ENCODE peak calls at places on chromosomes 7 and 10, in four cellular contexts. One of them, this sample, is unnamed.

GRCh38 chr7:29609162-29610030 is 45.8 kb downstream of the PRR15 start:
- DNase-seq in SK-N-SH: no peak
- DNase-seq in HepG2: peak
- DNase-seq in GM12878: no peak
- DNase-seq in this sample: peak

GRCh38 chr7:22127835-22128527 is 182.3 kb upstream of the CDCA7L start:
- DNase-seq in HepG2: no peak
- DNase-seq in GM12878: no peak
- DNase-seq in SK-N-SH: no peak
- DNase-seq in this sample: no peak

GRCh38 chr7:125668321-125668993 is 738.8 kb upstream of the POT1 start:
- DNase-seq in GM12878: no peak
- DNase-seq in HepG2: no peak
- DNase-seq in SK-N-SH: no peak
- DNase-seq in this sample: no peak

GRCh38 chr10:128307819-128308218 is 181.6 kb upstream of the MKI67 start:
- DNase-seq in GM12878: no peak
- DNase-seq in SK-N-SH: no peak
- DNase-seq in HepG2: no peak
- DNase-seq in this sample: no peak

GRCh38 chr7:33157311-33157710 is 27.9 kb downstream of the BBS9 start:
- DNase-seq in GM12878: no peak
- DNase-seq in HepG2: no peak
- DNase-seq in SK-N-SH: no peak
- DNase-seq in this sample: no peak

GRCh38 chr7:30562498-30562897 is 32.2 kb upstream of the GARS1 start:
- DNase-seq in SK-N-SH: peak
- DNase-seq in GM12878: no peak
- DNase-seq in HepG2: no peak
- DNase-seq in this sample: no peak

GRCh38 chr10:5563991-5564536 is 39.3 kb downstream of the CALML3 start:
- DNase-seq in GM12878: no peak
- DNase-seq in HepG2: no peak
- DNase-seq in SK-N-SH: no peak
- DNase-seq in this sample: no peak

GRCh38 chr7:104960741-104961479 is 53.1 kb upstream of the KMT2E start:
- DNase-seq in GM12878: peak
- DNase-seq in SK-N-SH: no peak
- DNase-seq in HepG2: no peak
- DNase-seq in this sample: no peak

GRCh38 chr10:34124522-34125035 is 690.5 kb downstream of the PARD3 start:
- DNase-seq in SK-N-SH: no peak
- DNase-seq in GM12878: no peak
- DNase-seq in HepG2: peak
- DNase-seq in this sample: peak

GRCh38 chr10:63798599-63799498 is 277.6 kb downstream of the REEP3 start:
- DNase-seq in HepG2: peak
- DNase-seq in GM12878: no peak
- DNase-seq in SK-N-SH: no peak
- DNase-seq in this sample: peak

GRCh38 chr10:110174201-110174600 is 33.2 kb upstream of the MXI1 start:
- DNase-seq in GM12878: no peak
- DNase-seq in HepG2: no peak
- DNase-seq in SK-N-SH: no peak
- DNase-seq in this sample: no peak

GRCh38 chr10:11381023-11381422 is 230.4 kb downstream of the USP6NL start:
- DNase-seq in GM12878: no peak
- DNase-seq in SK-N-SH: no peak
- DNase-seq in HepG2: no peak
- DNase-seq in this sample: no peak

GRCh38 chr7:98119257-98119918 is 12.7 kb downstream of the LMTK2 start:
- DNase-seq in SK-N-SH: no peak
- DNase-seq in GM12878: no peak
- DNase-seq in HepG2: peak
- DNase-seq in this sample: peak

GRCh38 chr10:132464256-132465192 is 67.5 kb downstream of the PWWP2B start:
- DNase-seq in HepG2: no peak
- DNase-seq in SK-N-SH: no peak
- DNase-seq in GM12878: no peak
- DNase-seq in this sample: no peak

GRCh38 chr10:35025916-35026315 is 64.2 kb downstream of the CUL2 start:
- DNase-seq in SK-N-SH: no peak
- DNase-seq in GM12878: no peak
- DNase-seq in HepG2: no peak
- DNase-seq in this sample: no peak

GRCh38 chr10:16611037-16611436 is 89.4 kb upstream of the C1QL3 start:
- DNase-seq in HepG2: no peak
- DNase-seq in SK-N-SH: no peak
- DNase-seq in GM12878: no peak
- DNase-seq in this sample: no peak

GRCh38 chr7:137337902-137338301 is 5.6 kb downstream of the PTN start:
- DNase-seq in GM12878: no peak
- DNase-seq in HepG2: no peak
- DNase-seq in SK-N-SH: no peak
- DNase-seq in this sample: no peak

GRCh38 chr7:143148651-143149050 is 16.8 kb downstream of the PIP start:
- DNase-seq in SK-N-SH: no peak
- DNase-seq in GM12878: no peak
- DNase-seq in HepG2: no peak
- DNase-seq in this sample: no peak

GRCh38 chr10:17038627-17039026 is 91.0 kb downstream of the CUBN start:
- DNase-seq in GM12878: no peak
- DNase-seq in SK-N-SH: no peak
- DNase-seq in HepG2: no peak
- DNase-seq in this sample: no peak

GRCh38 chr10:132937861-132938260 is 4.5 kb downstream of the CFAP46 start:
- DNase-seq in GM12878: no peak
- DNase-seq in SK-N-SH: no peak
- DNase-seq in HepG2: no peak
- DNase-seq in this sample: no peak

GRCh38 chr10:93600446-93600860 is 582 bp downstream of the RBP4 start:
- DNase-seq in HepG2: no peak
- DNase-seq in GM12878: no peak
- DNase-seq in SK-N-SH: no peak
- DNase-seq in this sample: no peak

GRCh38 chr10:93599335-93599734 is 1.7 kb downstream of the RBP4 start:
- DNase-seq in SK-N-SH: no peak
- DNase-seq in GM12878: no peak
- DNase-seq in HepG2: no peak
- DNase-seq in this sample: no peak

GRCh38 chr10:93598157-93598556 is 2.9 kb downstream of the RBP4 start:
- DNase-seq in HepG2: no peak
- DNase-seq in SK-N-SH: no peak
- DNase-seq in GM12878: no peak
- DNase-seq in this sample: no peak

GRCh38 chr10:93600861-93601773 is at the start of gene RBP4:
- DNase-seq in GM12878: no peak
- DNase-seq in HepG2: peak
- DNase-seq in SK-N-SH: peak
- DNase-seq in this sample: peak

GRCh38 chr10:93599778-93600177 is 1.3 kb downstream of the RBP4 start:
- DNase-seq in SK-N-SH: no peak
- DNase-seq in GM12878: no peak
- DNase-seq in HepG2: no peak
- DNase-seq in this sample: no peak
- H3K4me3 ChIP-seq in SK-N-SH: no peak
- H3K4me3 ChIP-seq in GM12878: no peak
- H3K4me3 ChIP-seq in HepG2: peak
- H3K4me3 ChIP-seq in this sample: no peak

GRCh38 chr10:114084225-114084624 is 40.6 kb downstream of the ADRB1 start:
- DNase-seq in SK-N-SH: no peak
- DNase-seq in GM12878: no peak
- DNase-seq in HepG2: no peak
- DNase-seq in this sample: no peak
- TF ChIP-seq PBX3 in SK-N-SH: no peak
- TF ChIP-seq PBX3 in GM12878: no peak
- TF ChIP-seq PBX3 in HepG2: no peak
- TF ChIP-seq PBX3 in this sample: no peak

GRCh38 chr7:77786018-77786417 is 12.2 kb downstream of the TMEM60 start:
- DNase-seq in HepG2: no peak
- DNase-seq in GM12878: no peak
- DNase-seq in SK-N-SH: no peak
- DNase-seq in this sample: no peak
- H3K27ac ChIP-seq in HepG2: no peak
- H3K27ac ChIP-seq in GM12878: no peak
- H3K27ac ChIP-seq in SK-N-SH: no peak
- H3K27ac ChIP-seq in this sample: no peak

GRCh38 chr10:103580011-103580410 is 86.5 kb downstream of the NEURL1 start:
- DNase-seq in SK-N-SH: no peak
- DNase-seq in HepG2: no peak
- DNase-seq in GM12878: no peak
- DNase-seq in this sample: no peak
- H3K4me3 ChIP-seq in SK-N-SH: no peak
- H3K4me3 ChIP-seq in HepG2: no peak
- H3K4me3 ChIP-seq in GM12878: no peak
- H3K4me3 ChIP-seq in this sample: no peak

GRCh38 chr10:62333135-62333889 is 40.9 kb upstream of the ZNF365 start:
- DNase-seq in GM12878: no peak
- DNase-seq in SK-N-SH: no peak
- DNase-seq in HepG2: no peak
- DNase-seq in this sample: no peak
- TF ChIP-seq PBX3 in GM12878: no peak
- TF ChIP-seq PBX3 in SK-N-SH: no peak
- TF ChIP-seq PBX3 in HepG2: no peak
- TF ChIP-seq PBX3 in this sample: no peak

GRCh38 chr10:69064762-69065328 is 23.1 kb upstream of the SRGN start:
- DNase-seq in GM12878: no peak
- DNase-seq in SK-N-SH: no peak
- DNase-seq in HepG2: no peak
- DNase-seq in this sample: no peak
- H3K27ac ChIP-seq in GM12878: peak
- H3K27ac ChIP-seq in SK-N-SH: no peak
- H3K27ac ChIP-seq in HepG2: no peak
- H3K27ac ChIP-seq in this sample: peak

This sample was measured in A549.